ENCODE peak calls at places on chromosomes 12 and 14, in six cellular contexts. W, I, V, U, A and H are unnamed samples.

GRCh38 chr12:25200703-25201102 is 5.7 kb downstream of the ETFRF1 start:
- DNase-seq in I (no peak), A (no peak), V (no peak), U (no peak), W (no peak), H (no peak)

GRCh38 chr12:4899361-4899760 is 10.3 kb upstream of the KCNA1 start:
- DNase-seq in I (no peak), V (no peak), A (no peak), U (no peak), W (no peak), H (no peak)

GRCh38 chr14:45891417-45892080 is 638.5 kb upstream of the MIS18BP1 start:
- DNase-seq in I (no peak), A (no peak), V (peak; percentile 27), W (peak; percentile 52), U (peak; percentile 56), H (no peak)

GRCh38 chr14:100103261-100104005 is 38.2 kb downstream of the EVL start:
- DNase-seq in A (no peak), V (no peak), U (no peak), W (peak; percentile 55), I (no peak), H (peak; percentile 59)

GRCh38 chr12:288687-289086 is 26.1 kb upstream of the SLC6A13 start:
- DNase-seq in V (no peak), I (no peak), W (no peak), A (peak; percentile 17), U (peak; percentile 64), H (peak; percentile 31)

GRCh38 chr12:65948320-65949008 is 124.2 kb downstream of the HMGA2 start:
- DNase-seq in U (peak; percentile 90), W (peak; percentile 62), V (peak; percentile 61), A (peak; percentile 63), I (peak; percentile 52), H (peak; percentile 73)

GRCh38 chr12:112555621-112556233 is 137.0 kb downstream of the PTPN11 start:
- DNase-seq in V (no peak), W (no peak), A (peak; percentile 40), I (no peak), U (no peak), H (no peak)

GRCh38 chr12:6752181-6752930 is 585 bp downstream of the MLF2 start:
- DNase-seq in W (no peak), I (no peak), U (peak; percentile 76), A (peak; percentile 69), V (peak; percentile 27), H (no peak)

GRCh38 chr14:100671906-100672305 is 54.8 kb upstream of the DLK1 start:
- DNase-seq in A (no peak), V (no peak), I (no peak), U (no peak), W (peak; percentile 27), H (no peak)

GRCh38 chr14:69625299-69626131 is 14.1 kb downstream of the SUSD6 start:
- DNase-seq in W (no peak), V (no peak), I (no peak), U (peak; percentile 90), A (no peak), H (peak; percentile 69)

GRCh38 chr12:84305144-84305543 is 607.5 kb downstream of the SLC6A15 start:
- DNase-seq in A (no peak), W (no peak), V (no peak), U (no peak), I (no peak), H (no peak)

GRCh38 chr12:3033538-3033865 is 43.7 kb upstream of the TSPAN9 start:
- DNase-seq in U (no peak), I (no peak), A (no peak), W (no peak), V (no peak), H (no peak)

GRCh38 chr12:64681200-64682052 is 71.1 kb downstream of the RASSF3 start:
- DNase-seq in V (no peak), W (peak; percentile 61), U (no peak), A (no peak), I (no peak), H (no peak)

GRCh38 chr14:54170301-54170700 is 213.7 kb upstream of the BMP4 start:
- DNase-seq in U (no peak), W (no peak), V (no peak), I (no peak), A (no peak), H (no peak)

GRCh38 chr14:65444230-65444629 is 31.7 kb downstream of the FUT8 start:
- DNase-seq in V (no peak), I (no peak), U (no peak), A (no peak), W (no peak), H (no peak)

GRCh38 chr12:27460471-27460978 is 14.0 kb downstream of the SMCO2 start:
- DNase-seq in W (no peak), V (no peak), A (peak; percentile 39), U (no peak), I (no peak), H (no peak)

GRCh38 chr12:107318804-107319535 is 225.6 kb upstream of the CRY1 start:
- DNase-seq in U (no peak), I (no peak), V (peak; percentile 19), W (no peak), A (peak; percentile 66), H (no peak)

GRCh38 chr14:65290830-65291229 is 121.7 kb upstream of the FUT8 start:
- DNase-seq in I (no peak), U (no peak), A (peak; percentile 42), W (no peak), V (no peak), H (no peak)

GRCh38 chr12:28933864-28934527 is 215.1 kb upstream of the FAR2 start:
- DNase-seq in A (no peak), I (no peak), U (no peak), V (no peak), W (no peak), H (no peak)

GRCh38 chr14:72553656-72554055 is 340.2 kb downstream of the DPF3 start:
- DNase-seq in U (no peak), W (no peak), V (no peak), I (no peak), A (no peak), H (no peak)

GRCh38 chr14:51436630-51437029 is 196.6 kb downstream of the TMX1 start:
- DNase-seq in W (no peak), A (no peak), U (no peak), V (no peak), I (no peak), H (no peak)

GRCh38 chr12:2395352-2395977 is 342.7 kb downstream of the CACNA1C start:
- DNase-seq in A (peak; percentile 46), U (peak; percentile 65), W (peak; percentile 47), I (no peak), V (no peak), H (peak; percentile 52)

GRCh38 chr12:1491983-1492697 is 102.2 kb downstream of the FBXL14 start:
- DNase-seq in V (no peak), A (no peak), I (no peak), W (no peak), U (peak; percentile 42), H (no peak)

GRCh38 chr12:19234991-19235876 is 105.7 kb downstream of the PLEKHA5 start:
- DNase-seq in W (no peak), A (no peak), U (no peak), V (no peak), I (no peak), H (no peak)

GRCh38 chr14:50823051-50823762 is 7.8 kb downstream of the NIN start:
- DNase-seq in V (no peak), I (no peak), W (no peak), A (no peak), U (no peak), H (no peak)

GRCh38 chr14:58280954-58281787 is 17.2 kb upstream of the ARID4A start:
- DNase-seq in W (no peak), U (peak; percentile 88), A (peak; percentile 72), V (peak; percentile 15), I (no peak), H (peak; percentile 62)

GRCh38 chr12:67327466-67327865 is 58.3 kb downstream of the CAND1 start:
- DNase-seq in W (no peak), A (no peak), V (no peak), U (no peak), I (no peak), H (no peak)

DNA sequence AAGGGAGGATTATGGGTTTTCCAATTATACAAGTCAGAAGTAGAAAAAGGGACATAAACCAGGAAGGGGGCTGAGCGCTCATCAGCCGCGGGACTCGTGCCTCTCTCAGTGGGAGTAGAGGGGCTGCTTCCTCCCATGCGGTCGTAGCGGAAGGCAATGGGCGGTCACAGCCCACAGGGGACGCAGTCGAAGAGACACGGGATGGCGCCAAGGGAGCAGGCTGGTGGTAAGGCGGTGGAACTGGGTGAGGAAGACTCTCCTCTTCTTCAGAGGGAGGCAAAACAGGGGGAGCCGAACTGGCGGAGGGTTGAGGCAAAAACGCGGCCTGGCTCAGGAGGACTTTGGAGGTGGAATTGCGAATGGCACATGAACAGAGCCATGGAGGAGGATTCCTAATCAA is 677.7 kb downstream of the TMEM121 start:
- DNase-seq in I (no peak), W (no peak), V (no peak), U (no peak), A (no peak), H (no peak)
- H3K4me1 ChIP-seq in I (no peaks in the 10 kb centered on the region), W (no peaks in the 10 kb centered on the region), V (no peaks in the 10 kb centered on the region), U (no peaks in the 10 kb centered on the region), A (no peaks in the 10 kb centered on the region), H (no peaks in the 10 kb centered on the region)

DNA sequence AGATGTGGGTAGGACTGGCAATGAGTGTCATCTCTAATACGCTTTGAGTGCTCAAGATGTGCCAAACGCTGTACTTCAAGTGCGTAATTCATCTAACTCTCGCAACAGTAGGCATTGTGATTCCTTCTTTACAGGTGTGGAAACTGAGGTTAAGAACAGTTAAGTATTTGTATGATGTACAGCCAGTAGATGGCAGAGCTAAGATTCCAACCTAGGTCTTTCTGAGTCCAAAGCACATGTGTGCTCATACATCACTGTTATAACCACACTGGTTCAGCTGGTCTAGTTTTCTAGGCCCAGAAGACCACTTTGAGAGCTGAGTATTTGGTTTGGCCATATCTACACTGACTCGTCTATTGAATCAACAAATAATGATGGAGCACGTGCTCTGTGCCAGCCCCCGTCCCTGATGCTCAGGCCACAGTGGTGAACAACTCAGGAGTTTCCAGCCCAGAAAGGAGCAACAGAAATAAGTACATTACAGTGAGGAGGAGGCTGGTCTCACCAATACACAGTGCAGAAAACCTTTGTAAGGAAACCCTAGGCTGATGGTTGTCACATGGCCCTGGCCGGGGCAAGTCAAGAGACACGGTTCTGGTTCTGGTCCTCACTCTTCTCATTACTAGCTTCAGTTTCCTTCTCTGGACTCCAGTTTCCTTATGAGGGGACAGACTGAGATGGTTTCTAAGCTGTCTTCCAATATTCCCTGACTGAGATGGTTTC is 69.3 kb upstream of the SCN8A start:
- DNase-seq in U (no peak), W (no peak), A (no peak), V (no peak), I (no peak), H (no peak)
- TF ChIP-seq CTCF in U (no peak), W (no peak), A (peak; percentile 16), V (no peak), I (no peak), H (no peak)

DNA sequence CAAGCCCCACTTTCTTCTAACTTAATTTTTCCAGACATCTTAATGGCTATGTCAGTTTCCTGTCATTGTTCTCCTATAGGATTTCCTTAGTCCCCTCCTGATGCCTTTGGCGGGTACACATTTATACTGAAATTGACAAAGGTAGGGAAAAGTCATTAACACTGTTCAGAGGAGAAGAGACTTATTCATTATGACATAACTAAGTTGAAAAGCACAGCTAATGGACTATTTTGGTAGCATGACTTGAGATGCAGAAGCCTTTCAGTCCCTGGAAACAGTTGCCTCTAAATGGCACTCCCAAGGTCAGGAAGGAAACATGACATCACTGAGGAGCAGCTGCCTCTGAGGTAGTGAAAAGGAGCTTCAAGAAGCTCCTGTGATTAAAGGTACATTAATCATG is 317.5 kb upstream of the KITLG start:
- DNase-seq in U (no peak), W (no peak), V (no peak), I (no peak), A (no peak), H (peak; percentile 37)
- TF ChIP-seq POLR2A in U (no peak), W (no peak), V (no peak), I (no peak), A (no peak), H (no peak)

GRCh38 chr12:116157845-116158267 is 119.6 kb downstream of the MED13L start:
- DNase-seq in W (no peak), I (no peak), A (no peak), U (no peak), V (no peak), H (no peak)
- H3K4me1 ChIP-seq in W (peaks cover 7% of the 10 kb centered on the region), I (no peaks in the 10 kb centered on the region), A (peaks cover 59% of the 10 kb centered on the region), U (peaks cover 58% of the 10 kb centered on the region), V (peaks cover 3% of the 10 kb centered on the region), H (peaks cover 61% of the 10 kb centered on the region)